ENCODE peak calls at places on chromosome 10, in four cellular contexts. K, O, E and A are unnamed samples.
A peak's percentile ranks its signal among the peaks of the same experiment; 100 is the strongest.

GRCh38 chr10:133525444-133525843 is 1.7 kb upstream of the CYP2E1 start:
- DNase-seq in O (no peak), K (no peak), E (no peak), A (no peak)

GRCh38 chr10:73881221-73881919 is 7.0 kb upstream of the CAMK2G start:
- DNase-seq in K (no peak), O (no peak), E (no peak), A (no peak)

GRCh38 chr10:114300036-114300645 is 61.1 kb downstream of the VWA2 start:
- DNase-seq in E (no peak), K (no peak), O (no peak), A (no peak)

GRCh38 chr10:18205098-18205834 is 65.0 kb downstream of the CACNB2 start:
- DNase-seq in O (no peak), K (no peak), E (no peak), A (no peak)

GRCh38 chr10:26566525-26567348 is 128.6 kb downstream of the APBB1IP start:
- DNase-seq in K (peak; percentile 72), E (no peak), O (no peak), A (peak; percentile 60)

GRCh38 chr10:108411181-108411580 is 1246.7 kb upstream of the SORCS1 start:
- DNase-seq in K (no peak), O (no peak), E (no peak), A (no peak)

GRCh38 chr10:59131673-59132072 is 44.8 kb upstream of the PHYHIPL start:
- DNase-seq in K (no peak), E (no peak), O (no peak), A (no peak)

GRCh38 chr10:49656845-49657493 is 22.5 kb upstream of the C10orf53 start:
- DNase-seq in K (no peak), E (no peak), O (no peak), A (no peak)

GRCh38 chr10:115964827-115965226 is 308.2 kb downstream of the GFRA1 start:
- DNase-seq in E (no peak), K (no peak), O (no peak), A (no peak)

GRCh38 chr10:8054243-8054497 is 318 bp upstream of the GATA3 start:
- DNase-seq in O (no peak), K (no peak), E (no peak), A (no peak)

GRCh38 chr10:69421611-69422308 is 5.0 kb upstream of the TACR2 start:
- DNase-seq in O (no peak), K (no peak), E (no peak), A (no peak)

GRCh38 chr10:49534670-49535381 is 4.1 kb downstream of the ERCC6 start:
- DNase-seq in O (no peak), E (no peak), K (no peak), A (no peak)

GRCh38 chr10:21978191-21978862 is 25.2 kb downstream of the DNAJC1 start:
- DNase-seq in O (no peak), E (no peak), K (no peak), A (no peak)

GRCh38 chr10:3470191-3470590 is 297.6 kb upstream of the PITRM1 start:
- DNase-seq in O (no peak), K (no peak), E (no peak), A (no peak)
- TF ChIP-seq FOXJ3 in O (no peak), K (no peak), E (no peak), A (no peak)

DNA sequence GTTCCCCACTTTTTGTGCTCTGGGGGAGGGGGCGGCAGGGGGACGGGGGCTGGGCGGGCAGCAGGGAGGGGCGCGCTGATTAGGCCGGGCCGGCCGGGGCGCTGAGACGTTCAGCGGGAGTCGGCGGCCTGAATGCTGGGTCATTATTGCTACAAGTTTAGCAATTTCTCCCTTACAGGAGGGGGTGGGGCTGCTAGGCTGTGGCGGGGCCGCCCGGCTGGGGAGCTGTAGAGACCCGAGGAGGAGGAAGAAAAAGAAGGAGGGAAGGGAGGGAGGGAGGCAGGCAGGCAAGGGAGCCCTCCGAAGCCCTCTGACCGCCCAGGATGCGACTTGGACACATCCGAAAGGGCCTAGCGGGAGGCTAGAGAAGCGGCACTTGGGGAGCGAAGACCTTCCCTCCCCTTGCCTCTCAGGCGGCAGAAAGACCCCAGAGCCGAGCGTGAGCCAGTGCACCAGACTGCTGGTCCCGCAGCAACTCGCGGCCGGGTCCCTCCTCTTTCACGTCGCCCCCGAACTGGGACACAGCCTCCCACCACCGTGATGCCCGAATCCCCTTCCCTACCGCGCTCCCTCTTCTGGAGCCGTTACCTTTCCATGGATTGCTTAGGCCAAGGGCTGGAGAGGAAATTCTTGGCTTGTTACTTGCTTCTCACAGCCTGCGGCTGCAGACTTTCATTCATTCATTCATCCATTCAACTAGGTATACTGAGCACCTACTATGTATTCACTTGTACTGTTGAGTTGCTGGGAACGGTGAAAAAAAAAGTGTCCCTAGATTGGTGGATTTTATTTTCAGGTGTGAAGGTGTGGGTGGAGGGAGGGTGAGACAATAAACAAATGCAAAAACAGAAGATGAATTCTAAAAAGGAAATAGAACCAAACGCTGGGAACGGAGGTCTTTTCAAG is 4.9 kb downstream of the NKX2-3 start:
- DNase-seq in E (no peak), O (no peak), K (peak; percentile 59), A (peak; percentile 52)
- TF ChIP-seq FOXJ3 in E (no peak), O (no peak), K (no peak), A (no peak)

DNA sequence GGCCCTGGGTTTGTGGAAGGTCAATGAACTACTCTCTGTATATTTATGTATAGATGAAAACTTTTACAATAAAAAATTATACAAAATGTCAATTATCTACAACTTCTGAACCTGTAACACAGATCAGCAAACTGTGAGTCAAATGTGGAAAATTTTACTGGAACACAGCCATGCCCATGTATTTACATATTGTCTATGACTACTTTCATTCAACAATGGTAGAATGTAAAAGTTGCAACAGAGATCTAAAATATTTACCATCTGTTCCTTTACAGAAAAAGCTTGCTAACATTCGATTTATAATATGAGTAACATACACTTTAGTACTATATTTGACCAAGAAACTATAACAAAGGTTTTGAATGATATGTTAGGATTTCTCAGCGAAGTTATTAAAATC is 481.6 kb downstream of the PARD3 start:
- DNase-seq in E (no peak), O (no peak), K (no peak), A (no peak)
- TF ChIP-seq FOXJ3 in E (no peak), O (no peak), K (no peak), A (no peak)

GRCh38 chr10:36048236-36048635 is 406.1 kb upstream of the FZD8 start:
- DNase-seq in O (no peak), K (no peak), E (no peak), A (no peak)
- TF ChIP-seq FOXJ3 in O (no peak), K (no peak), E (no peak), A (no peak)

GRCh38 chr10:65342226-65342625 is 1583.6 kb upstream of the LRRTM3 start:
- DNase-seq in K (no peak), E (no peak), O (no peak), A (no peak)
- TF ChIP-seq FOXJ3 in K (no peak), E (no peak), O (no peak), A (no peak)

GRCh38 chr10:12264204-12264908 is 68.4 kb downstream of the CDC123 start:
- DNase-seq in O (peak; percentile 82), K (peak; percentile 88), E (peak; percentile 12), A (peak; percentile 88)

GRCh38 chr10:12259988-12260387 is 64.0 kb downstream of the CDC123 start:
- DNase-seq in O (no peak), E (no peak), K (no peak), A (no peak)

DNA sequence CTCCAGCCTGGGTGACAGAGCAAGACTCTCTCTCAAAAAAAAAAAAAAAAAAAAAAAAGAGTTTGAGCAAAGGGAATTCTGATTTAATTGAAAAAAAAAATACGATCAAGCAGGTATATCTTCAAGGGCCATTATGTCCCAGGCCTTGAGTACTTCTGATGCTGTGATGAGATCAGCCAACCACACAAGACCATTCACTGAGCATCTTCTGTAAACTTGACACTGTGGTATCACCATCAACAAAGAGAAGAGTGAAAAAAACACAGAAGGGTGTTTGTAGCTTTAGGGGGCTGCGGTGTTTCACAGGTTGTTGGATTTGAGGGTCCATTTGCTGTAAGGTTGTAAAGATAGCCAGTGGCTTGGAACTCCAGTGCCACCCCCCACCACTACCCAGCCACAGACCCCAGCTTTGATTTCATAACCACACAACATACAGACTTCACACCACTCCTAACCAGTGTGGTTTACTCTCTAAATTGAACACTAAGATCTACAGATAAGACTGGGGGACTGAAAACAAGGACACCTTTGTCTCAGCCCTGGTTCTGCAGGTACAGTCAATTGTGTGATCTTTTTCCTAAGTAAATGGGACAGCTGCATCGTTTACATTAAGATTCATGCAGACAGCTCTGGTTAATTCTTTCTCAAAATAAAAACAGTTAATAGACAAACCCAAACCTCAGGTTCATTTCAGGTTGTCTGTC is 66.4 kb downstream of the CDC123 start:
- DNase-seq in O (no peak), E (peak; percentile 89), K (no peak), A (no peak)
- TF ChIP-seq FOXJ3 in O (no peak), E (peak; percentile 51), K (no peak), A (no peak)

GRCh38 chr10:3069876-3070275 is 2.5 kb downstream of the PFKP start:
- DNase-seq in E (no peak), O (no peak), K (no peak), A (no peak)

GRCh38 chr10:3072641-3073360 is 5.5 kb downstream of the PFKP start:
- DNase-seq in K (no peak), O (no peak), E (no peak), A (peak; percentile 84)

GRCh38 chr10:3068968-3069737 is 1.8 kb downstream of the PFKP start:
- DNase-seq in E (no peak), K (peak; percentile 45), O (peak; percentile 59), A (peak; percentile 87)

GRCh38 chr10:3074145-3074665 is 6.9 kb downstream of the PFKP start:
- DNase-seq in K (no peak), O (peak; percentile 89), E (peak; percentile 41), A (no peak)

GRCh38 chr10:3071405-3072198 is 4.3 kb downstream of the PFKP start:
- DNase-seq in O (peak; percentile 41), E (no peak), K (no peak), A (no peak)
- TF ChIP-seq FOXJ3 in O (no peak), E (no peak), K (no peak), A (no peak)

GRCh38 chr10:75623310-75623940 is 192.0 kb downstream of the LRMDA start:
- DNase-seq in E (no peak), O (no peak), K (no peak), A (no peak)
- TF ChIP-seq FOXJ3 in E (no peak), O (no peak), K (no peak), A (no peak)

GRCh38 chr10:127322286-127322685 is 125.9 kb upstream of the INSYN2A start:
- DNase-seq in O (no peak), E (no peak), K (no peak), A (no peak)
- TF ChIP-seq FOXJ3 in O (no peak), E (no peak), K (no peak), A (no peak)